ENCODE peak calls at places on chromosomes 11 and 22, in five cellular contexts. One of them, this sample, is unnamed.
A peak's percentile ranks its signal among the peaks of the same experiment; 100 is the strongest.

GRCh38 chr11:84819128-84819527 is 808.0 kb downstream of the DLG2 start:
- DNase-seq in tibial nerve: no peak
- DNase-seq in IMR-90: no peak
- DNase-seq in GM12891: no peak
- DNase-seq in prostate gland: no peak
- DNase-seq in this sample: no peak

GRCh38 chr22:49506010-49506400 is 321.7 kb downstream of the BRD1 start:
- DNase-seq in GM12891: no peak
- DNase-seq in IMR-90: no peak
- DNase-seq in tibial nerve: no peak
- DNase-seq in prostate gland: no peak
- DNase-seq in this sample: no peak

GRCh38 chr11:1326435-1327063 is 17.1 kb upstream of the TOLLIP start:
- DNase-seq in IMR-90: peak; percentile 73
- DNase-seq in tibial nerve: no peak
- DNase-seq in prostate gland: no peak
- DNase-seq in GM12891: no peak
- DNase-seq in this sample: no peak

GRCh38 chr11:70763606-70764005 is 365.3 kb downstream of the CTTN start:
- DNase-seq in tibial nerve: no peak
- DNase-seq in prostate gland: no peak
- DNase-seq in IMR-90: peak; percentile 29
- DNase-seq in GM12891: no peak
- DNase-seq in this sample: no peak

GRCh38 chr11:74341926-74342325 is 30.5 kb upstream of the P4HA3 start:
- DNase-seq in GM12891: no peak
- DNase-seq in prostate gland: no peak
- DNase-seq in tibial nerve: no peak
- DNase-seq in IMR-90: no peak
- DNase-seq in this sample: no peak

GRCh38 chr11:100984668-100985067 is 144.9 kb downstream of the PGR start:
- DNase-seq in tibial nerve: no peak
- DNase-seq in IMR-90: no peak
- DNase-seq in GM12891: no peak
- DNase-seq in prostate gland: no peak
- DNase-seq in this sample: no peak

GRCh38 chr11:67615455-67616430 is 9.0 kb downstream of the NDUFV1 start:
- DNase-seq in IMR-90: no peak
- DNase-seq in GM12891: no peak
- DNase-seq in prostate gland: no peak
- DNase-seq in tibial nerve: no peak
- DNase-seq in this sample: peak; percentile 62

GRCh38 chr11:120344302-120345004 is 8.2 kb downstream of the ARHGEF12 start:
- DNase-seq in prostate gland: no peak
- DNase-seq in tibial nerve: no peak
- DNase-seq in IMR-90: peak; percentile 43
- DNase-seq in GM12891: peak; percentile 36
- DNase-seq in this sample: no peak

GRCh38 chr11:111978028-111978771 is 41.1 kb downstream of the DIXDC1 start:
- DNase-seq in tibial nerve: peak; percentile 70
- DNase-seq in prostate gland: peak; percentile 85
- DNase-seq in GM12891: no peak
- DNase-seq in IMR-90: peak; percentile 64
- DNase-seq in this sample: peak; percentile 23

GRCh38 chr22:26885441-26886261 is 228.3 kb downstream of the MIAT start:
- DNase-seq in IMR-90: no peak
- DNase-seq in tibial nerve: no peak
- DNase-seq in GM12891: no peak
- DNase-seq in prostate gland: no peak
- DNase-seq in this sample: no peak

GRCh38 chr22:24409707-24410106 is 17.7 kb upstream of the ADORA2A start:
- DNase-seq in GM12891: no peak
- DNase-seq in IMR-90: no peak
- DNase-seq in prostate gland: no peak
- DNase-seq in tibial nerve: no peak
- DNase-seq in this sample: no peak

GRCh38 chr11:12235945-12236743 is 125.8 kb downstream of the MICAL2 start:
- DNase-seq in GM12891: peak; percentile 25
- DNase-seq in tibial nerve: peak; percentile 41
- DNase-seq in prostate gland: peak; percentile 25
- DNase-seq in IMR-90: peak; percentile 72
- DNase-seq in this sample: no peak

GRCh38 chr22:38754247-38755154 is 1.3 kb downstream of the SUN2 start:
- DNase-seq in IMR-90: peak; percentile 43
- DNase-seq in GM12891: no peak
- DNase-seq in tibial nerve: peak; percentile 74
- DNase-seq in prostate gland: peak; percentile 97
- DNase-seq in this sample: peak; percentile 91

GRCh38 chr11:65563606-65564005 is 5.4 kb upstream of the LTBP3 start:
- DNase-seq in prostate gland: no peak
- DNase-seq in tibial nerve: no peak
- DNase-seq in GM12891: no peak
- DNase-seq in IMR-90: peak; percentile 35
- DNase-seq in this sample: no peak

GRCh38 chr22:36386900-36387663 is 685 bp downstream of the MYH9 start:
- DNase-seq in prostate gland: peak; percentile 44
- DNase-seq in IMR-90: no peak
- DNase-seq in GM12891: no peak
- DNase-seq in tibial nerve: no peak
- DNase-seq in this sample: peak; percentile 73

GRCh38 chr22:20116376-20116950 is 559 bp downstream of the RANBP1 start:
- DNase-seq in GM12891: peak; percentile 53
- DNase-seq in IMR-90: no peak
- DNase-seq in tibial nerve: no peak
- DNase-seq in prostate gland: no peak
- DNase-seq in this sample: no peak

GRCh38 chr22:44585559-44586121 is 87.6 kb upstream of the RTL6 start:
- DNase-seq in GM12891: no peak
- DNase-seq in IMR-90: no peak
- DNase-seq in tibial nerve: no peak
- DNase-seq in prostate gland: no peak
- DNase-seq in this sample: peak; percentile 4

GRCh38 chr11:112012877-112013276 is 12.3 kb upstream of the DLAT start:
- DNase-seq in GM12891: no peak
- DNase-seq in IMR-90: peak; percentile 52
- DNase-seq in tibial nerve: no peak
- DNase-seq in prostate gland: no peak
- DNase-seq in this sample: no peak

GRCh38 chr22:44823396-44823795 is 71.0 kb downstream of the ARHGAP8 start:
- DNase-seq in prostate gland: no peak
- DNase-seq in GM12891: no peak
- DNase-seq in IMR-90: no peak
- DNase-seq in tibial nerve: no peak
- DNase-seq in this sample: no peak

GRCh38 chr11:126995989-126996388 is 4.6 kb downstream of the KIRREL3 start:
- DNase-seq in tibial nerve: no peak
- DNase-seq in IMR-90: no peak
- DNase-seq in prostate gland: no peak
- DNase-seq in GM12891: no peak
- DNase-seq in this sample: no peak

GRCh38 chr11:113256431-113257227 is 57.8 kb upstream of the TTC12 start:
- DNase-seq in IMR-90: no peak
- DNase-seq in prostate gland: no peak
- DNase-seq in tibial nerve: no peak
- DNase-seq in GM12891: no peak
- DNase-seq in this sample: no peak

GRCh38 chr11:35602160-35602793 is 16.0 kb upstream of the FJX1 start:
- DNase-seq in GM12891: no peak
- DNase-seq in prostate gland: no peak
- DNase-seq in IMR-90: no peak
- DNase-seq in tibial nerve: no peak
- DNase-seq in this sample: no peak

GRCh38 chr11:2309251-2310072 is 7.6 kb downstream of the TSPAN32 start:
- DNase-seq in tibial nerve: no peak
- DNase-seq in GM12891: no peak
- DNase-seq in prostate gland: no peak
- DNase-seq in IMR-90: no peak
- DNase-seq in this sample: no peak

GRCh38 chr11:66012371-66012945 is 650 bp downstream of the CST6 start:
- DNase-seq in GM12891: no peak
- DNase-seq in IMR-90: no peak
- DNase-seq in tibial nerve: no peak
- DNase-seq in prostate gland: no peak
- DNase-seq in this sample: no peak

GRCh38 chr11:2777396-2777795 is 77.6 kb upstream of the KCNQ1OT1 start:
- DNase-seq in IMR-90: peak; percentile 34
- DNase-seq in tibial nerve: no peak
- DNase-seq in GM12891: no peak
- DNase-seq in prostate gland: peak; percentile 3
- DNase-seq in this sample: peak; percentile 45

GRCh38 chr11:34788642-34789041 is 127.5 kb downstream of the APIP start:
- DNase-seq in GM12891: no peak
- DNase-seq in tibial nerve: no peak
- DNase-seq in IMR-90: no peak
- DNase-seq in prostate gland: no peak
- DNase-seq in this sample: no peak

GRCh38 chr11:31810779-31811647 is at the start of gene PAX6:
- DNase-seq in prostate gland: no peak
- DNase-seq in tibial nerve: no peak
- DNase-seq in IMR-90: peak; percentile 19
- DNase-seq in GM12891: no peak
- DNase-seq in this sample: peak; percentile 79

GRCh38 chr11:1931326-1931725 is 11.8 kb downstream of the TNNT3 start:
- DNase-seq in tibial nerve: no peak
- DNase-seq in IMR-90: peak; percentile 24
- DNase-seq in GM12891: no peak
- DNase-seq in prostate gland: no peak
- DNase-seq in this sample: no peak

GRCh38 chr11:119092880-119093665 is 8.4 kb downstream of the HMBS start:
- DNase-seq in IMR-90: peak; percentile 42
- DNase-seq in tibial nerve: no peak
- DNase-seq in GM12891: no peak
- DNase-seq in prostate gland: peak; percentile 67
- DNase-seq in this sample: peak; percentile 53

GRCh38 chr11:124483422-124483821 is 37.9 kb upstream of the OR8B8 start:
- DNase-seq in prostate gland: no peak
- DNase-seq in tibial nerve: no peak
- DNase-seq in GM12891: no peak
- DNase-seq in IMR-90: no peak
- DNase-seq in this sample: no peak

GRCh38 chr11:16966633-16967346 is 47.4 kb downstream of the PLEKHA7 start:
- DNase-seq in GM12891: no peak
- DNase-seq in tibial nerve: no peak
- DNase-seq in prostate gland: no peak
- DNase-seq in IMR-90: no peak
- DNase-seq in this sample: no peak

GRCh38 chr11:12088047-12088481 is 22.3 kb upstream of the MICAL2 start:
- DNase-seq in GM12891: no peak
- DNase-seq in tibial nerve: no peak
- DNase-seq in prostate gland: peak; percentile 69
- DNase-seq in IMR-90: peak; percentile 77
- DNase-seq in this sample: peak; percentile 45

GRCh38 chr22:31291716-31292644 is at the start of gene PIK3IP1:
- DNase-seq in GM12891: peak; percentile 57
- DNase-seq in prostate gland: peak; percentile 91
- DNase-seq in tibial nerve: peak; percentile 91
- DNase-seq in IMR-90: peak; percentile 91
- DNase-seq in this sample: peak; percentile 93

GRCh38 chr11:1260023-1260501 is 37.2 kb downstream of the MUC5B start:
- DNase-seq in tibial nerve: no peak
- DNase-seq in prostate gland: no peak
- DNase-seq in GM12891: peak; percentile 66
- DNase-seq in IMR-90: no peak
- DNase-seq in this sample: no peak

GRCh38 chr22:42938976-42939375 is 76.0 kb downstream of the PACSIN2 start:
- DNase-seq in tibial nerve: no peak
- DNase-seq in GM12891: no peak
- DNase-seq in IMR-90: no peak
- DNase-seq in prostate gland: peak; percentile 76
- DNase-seq in this sample: peak; percentile 47

GRCh38 chr22:42939451-42939881 is 75.5 kb downstream of the PACSIN2 start:
- DNase-seq in IMR-90: no peak
- DNase-seq in tibial nerve: no peak
- DNase-seq in prostate gland: no peak
- DNase-seq in GM12891: no peak
- DNase-seq in this sample: no peak

GRCh38 chr22:42938449-42938848 is 76.5 kb downstream of the PACSIN2 start:
- DNase-seq in GM12891: no peak
- DNase-seq in tibial nerve: no peak
- DNase-seq in IMR-90: no peak
- DNase-seq in prostate gland: no peak
- DNase-seq in this sample: no peak

GRCh38 chr22:42939941-42940653 is 74.9 kb downstream of the PACSIN2 start:
- DNase-seq in tibial nerve: no peak
- DNase-seq in prostate gland: peak; percentile 80
- DNase-seq in IMR-90: peak; percentile 90
- DNase-seq in GM12891: no peak
- DNase-seq in this sample: peak; percentile 86

GRCh38 chr22:42937164-42937854 is 77.6 kb downstream of the PACSIN2 start:
- DNase-seq in tibial nerve: no peak
- DNase-seq in prostate gland: no peak
- DNase-seq in GM12891: no peak
- DNase-seq in IMR-90: peak; percentile 87
- DNase-seq in this sample: peak; percentile 59
- TF ChIP-seq POLR2A in tibial nerve: no peak
- TF ChIP-seq POLR2A in prostate gland: peak; percentile 45
- TF ChIP-seq POLR2A in GM12891: peak; percentile 64
- TF ChIP-seq POLR2A in IMR-90: peak; percentile 36
- TF ChIP-seq POLR2A in this sample: no peak

GRCh38 chr11:43686207-43686606 is 5.7 kb downstream of the HSD17B12 start:
- DNase-seq in IMR-90: no peak
- DNase-seq in tibial nerve: no peak
- DNase-seq in prostate gland: no peak
- DNase-seq in GM12891: no peak
- DNase-seq in this sample: no peak
- TF ChIP-seq POLR2A in IMR-90: no peak
- TF ChIP-seq POLR2A in tibial nerve: no peak
- TF ChIP-seq POLR2A in prostate gland: no peak
- TF ChIP-seq POLR2A in GM12891: no peak
- TF ChIP-seq POLR2A in this sample: no peak

GRCh38 chr11:62632492-62632891 is 10.7 kb upstream of the B3GAT3 start:
- DNase-seq in prostate gland: no peak
- DNase-seq in tibial nerve: no peak
- DNase-seq in IMR-90: no peak
- DNase-seq in GM12891: no peak
- DNase-seq in this sample: no peak
- TF ChIP-seq POLR2A in prostate gland: no peak
- TF ChIP-seq POLR2A in tibial nerve: no peak
- TF ChIP-seq POLR2A in IMR-90: no peak
- TF ChIP-seq POLR2A in GM12891: no peak
- TF ChIP-seq POLR2A in this sample: no peak

GRCh38 chr11:56380120-56380519 is 4.7 kb downstream of the OR8U1 start:
- DNase-seq in GM12891: no peak
- DNase-seq in prostate gland: no peak
- DNase-seq in IMR-90: no peak
- DNase-seq in tibial nerve: no peak
- DNase-seq in this sample: no peak

DNA sequence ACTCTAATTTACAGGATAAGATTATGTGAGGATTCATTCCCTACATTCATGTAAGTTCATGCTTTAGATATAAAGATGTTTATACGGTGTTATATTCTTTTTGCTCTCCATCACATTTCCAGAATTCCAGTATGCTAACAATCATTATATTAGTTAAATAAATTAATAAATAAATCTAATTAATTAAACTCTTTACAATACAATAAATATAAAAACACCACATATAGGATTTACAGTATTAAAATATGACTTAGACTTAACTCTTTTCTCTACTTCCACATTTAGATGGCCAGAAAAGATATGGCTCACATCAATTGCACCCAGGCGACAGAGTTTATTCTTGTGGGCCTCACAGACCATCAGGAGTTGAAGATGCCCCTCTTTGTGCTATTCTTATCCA is at the start of gene OR8U1:
- DNase-seq in IMR-90: no peak
- DNase-seq in prostate gland: no peak
- DNase-seq in tibial nerve: no peak
- DNase-seq in GM12891: no peak
- DNase-seq in this sample: no peak
- TF ChIP-seq POLR2A in IMR-90: no peak
- TF ChIP-seq POLR2A in prostate gland: no peak
- TF ChIP-seq POLR2A in tibial nerve: no peak
- TF ChIP-seq POLR2A in GM12891: no peak
- TF ChIP-seq POLR2A in this sample: no peak

This sample was measured in body of pancreas.